ENCODE peak calls at places on chromosomes 13 and 19, in eight cellular contexts. W, X, R, H, K, M, E and J are unnamed samples.

GRCh38 chr13:79459906-79460305 is 21.0 kb upstream of the NDFIP2 start:
- DNase-seq in W (no peak), R (no peak), M (no peak), K (no peak), X (no peak), E (no peak), H (no peak), J (no peak)

GRCh38 chr13:24008679-24009078 is 111.4 kb upstream of the C1QTNF9B start:
- DNase-seq in M (peak), K (no peak), W (peak), R (no peak), X (no peak), H (no peak), E (no peak), J (no peak)

GRCh38 chr13:98941536-98941935 is 36.3 kb downstream of the DOCK9 start:
- DNase-seq in H (no peak), X (no peak), R (no peak), E (no peak), W (no peak), M (no peak), K (no peak), J (no peak)

GRCh38 chr13:44307844-44308243 is 65.8 kb upstream of the SERP2 start:
- DNase-seq in K (no peak), W (no peak), M (no peak), X (no peak), R (no peak), H (no peak), E (peak), J (no peak)

GRCh38 chr13:35225582-35225981 is 250.9 kb downstream of the MAB21L1 start:
- DNase-seq in X (no peak), R (no peak), M (no peak), K (no peak), H (no peak), W (no peak), E (no peak), J (no peak)

GRCh38 chr13:114107686-114108081 is 24.7 kb downstream of the RASA3 start:
- DNase-seq in X (no peak), R (no peak), M (peak), E (no peak), H (peak), K (peak), W (peak), J (peak)

GRCh38 chr13:30869491-30869890 is 36.6 kb upstream of the MEDAG start:
- DNase-seq in K (no peak), X (no peak), H (no peak), E (no peak), M (peak), W (peak), R (no peak), J (no peak)

GRCh38 chr19:10352764-10353671 is 13.6 kb upstream of the ICAM3 start:
- DNase-seq in W (peak), X (no peak), H (no peak), M (no peak), R (peak), K (no peak), E (no peak), J (no peak)

GRCh38 chr13:25136872-25137623 is 35.0 kb downstream of the AMER2 start:
- DNase-seq in R (no peak), W (no peak), E (no peak), H (no peak), X (no peak), K (no peak), M (no peak), J (no peak)

GRCh38 chr19:37977391-37977790 is 70.4 kb downstream of the SIPA1L3 start:
- DNase-seq in W (no peak), K (peak), H (no peak), M (no peak), R (no peak), E (no peak), X (no peak), J (no peak)

GRCh38 chr13:54337526-54337925 is 1308.9 kb downstream of the OLFM4 start:
- DNase-seq in M (no peak), H (no peak), R (no peak), E (no peak), X (no peak), K (no peak), W (no peak), J (no peak)

GRCh38 chr13:39417131-39417530 is 185.9 kb downstream of the LHFPL6 start:
- DNase-seq in E (peak), R (peak), M (peak), K (no peak), X (no peak), W (no peak), H (no peak), J (no peak)

GRCh38 chr13:61470801-61471200 is 55.2 kb upstream of the PCDH20 start:
- DNase-seq in R (no peak), X (no peak), W (no peak), K (no peak), M (no peak), H (no peak), E (no peak), J (no peak)

GRCh38 chr13:50531917-50532899 is 311.3 kb downstream of the DLEU7 start:
- DNase-seq in M (peak), R (no peak), E (peak), H (no peak), X (no peak), K (no peak), W (peak), J (no peak)

GRCh38 chr13:98877936-98878335 is 99.9 kb downstream of the DOCK9 start:
- DNase-seq in R (no peak), W (no peak), M (no peak), K (no peak), H (no peak), X (no peak), E (no peak), J (no peak)

GRCh38 chr13:113092776-113093579 is 12.6 kb upstream of the F7 start:
- DNase-seq in H (no peak), E (no peak), W (no peak), R (no peak), K (no peak), M (no peak), X (no peak), J (peak)

GRCh38 chr13:27918041-27918917 is 1.5 kb upstream of the PDX1 start:
- DNase-seq in X (no peak), E (no peak), R (no peak), H (no peak), K (no peak), M (no peak), W (no peak), J (no peak)

GRCh38 chr19:49686503-49687088 is 2.8 kb upstream of the ADM5 start:
- DNase-seq in W (no peak), M (no peak), X (no peak), E (no peak), R (no peak), K (no peak), H (no peak), J (no peak)

GRCh38 chr13:113458218-113459065 is 5.2 kb upstream of the ADPRHL1 start:
- DNase-seq in K (peak), R (no peak), W (peak), X (no peak), E (no peak), H (no peak), M (peak), J (no peak)

GRCh38 chr13:91031508-91031907 is 316.0 kb upstream of the MIR17HG start:
- DNase-seq in R (no peak), X (no peak), M (no peak), K (no peak), H (no peak), E (no peak), W (no peak), J (no peak)

GRCh38 chr19:5843295-5843927 is 3.9 kb upstream of the FUT6 start:
- DNase-seq in M (no peak), E (no peak), X (no peak), H (no peak), K (no peak), R (no peak), W (no peak), J (no peak)

GRCh38 chr13:113109151-113110047 is 3.8 kb downstream of the F7 start:
- DNase-seq in E (no peak), H (peak), X (no peak), R (no peak), K (peak), M (no peak), W (no peak), J (peak)

GRCh38 chr13:47794963-47795362 is 206.1 kb downstream of the SUCLA2 start:
- DNase-seq in R (no peak), X (no peak), E (peak), K (no peak), M (no peak), W (peak), H (no peak), J (no peak)

GRCh38 chr13:24865158-24865557 is 101.2 kb downstream of the RNF17 start:
- DNase-seq in H (no peak), K (no peak), X (no peak), M (peak), R (no peak), E (peak), W (peak), J (no peak)

GRCh38 chr13:101892296-101892695 is 439.8 kb downstream of the ITGBL1 start:
- DNase-seq in K (no peak), H (no peak), E (no peak), M (no peak), X (no peak), R (no peak), W (no peak), J (no peak)

GRCh38 chr13:100648354-100648753 is 26.2 kb downstream of the TMTC4 start:
- DNase-seq in R (no peak), H (no peak), W (no peak), M (no peak), K (no peak), E (no peak), X (no peak), J (no peak)

GRCh38 chr19:32363632-32364031 is 18.2 kb downstream of the ZNF507 start:
- DNase-seq in X (no peak), W (no peak), R (no peak), H (no peak), E (no peak), K (no peak), M (no peak), J (no peak)

GRCh38 chr19:5718579-5719273 is 1.2 kb downstream of the LONP1 start:
- DNase-seq in X (no peak), E (peak), M (peak), W (peak), R (no peak), K (no peak), H (no peak), J (no peak)

GRCh38 chr19:6263306-6264076 is 16.3 kb downstream of the MLLT1 start:
- DNase-seq in M (no peak), E (no peak), H (no peak), X (no peak), W (no peak), R (no peak), K (no peak), J (no peak)

GRCh38 chr19:38837656-38838121 is 6.1 kb upstream of the ECH1 start:
- DNase-seq in K (no peak), W (no peak), X (peak), E (no peak), H (no peak), R (no peak), M (no peak), J (no peak)

GRCh38 chr19:10872551-10873107 is 1.3 kb downstream of the CARM1 start:
- DNase-seq in M (no peak), X (no peak), W (no peak), K (no peak), H (no peak), E (peak), R (no peak), J (no peak)

GRCh38 chr13:51825165-51825592 is 19.8 kb downstream of the TMEM272 start:
- DNase-seq in R (no peak), M (no peak), H (no peak), W (peak), E (peak), K (no peak), X (no peak), J (no peak)

GRCh38 chr19:45553464-45553863 is 31.1 kb downstream of the OPA3 start:
- DNase-seq in W (no peak), X (peak), R (no peak), K (no peak), E (no peak), H (peak), M (no peak), J (no peak)

GRCh38 chr19:3196064-3196932 is 10.6 kb downstream of the NCLN start:
- DNase-seq in W (no peak), X (no peak), H (no peak), K (no peak), R (no peak), E (no peak), M (no peak), J (peak)
- TF ChIP-seq CTCF in W (no peak), X (no peak), H (no peak), K (no peak), R (no peak), E (no peak), M (no peak), J (no peak)

DNA sequence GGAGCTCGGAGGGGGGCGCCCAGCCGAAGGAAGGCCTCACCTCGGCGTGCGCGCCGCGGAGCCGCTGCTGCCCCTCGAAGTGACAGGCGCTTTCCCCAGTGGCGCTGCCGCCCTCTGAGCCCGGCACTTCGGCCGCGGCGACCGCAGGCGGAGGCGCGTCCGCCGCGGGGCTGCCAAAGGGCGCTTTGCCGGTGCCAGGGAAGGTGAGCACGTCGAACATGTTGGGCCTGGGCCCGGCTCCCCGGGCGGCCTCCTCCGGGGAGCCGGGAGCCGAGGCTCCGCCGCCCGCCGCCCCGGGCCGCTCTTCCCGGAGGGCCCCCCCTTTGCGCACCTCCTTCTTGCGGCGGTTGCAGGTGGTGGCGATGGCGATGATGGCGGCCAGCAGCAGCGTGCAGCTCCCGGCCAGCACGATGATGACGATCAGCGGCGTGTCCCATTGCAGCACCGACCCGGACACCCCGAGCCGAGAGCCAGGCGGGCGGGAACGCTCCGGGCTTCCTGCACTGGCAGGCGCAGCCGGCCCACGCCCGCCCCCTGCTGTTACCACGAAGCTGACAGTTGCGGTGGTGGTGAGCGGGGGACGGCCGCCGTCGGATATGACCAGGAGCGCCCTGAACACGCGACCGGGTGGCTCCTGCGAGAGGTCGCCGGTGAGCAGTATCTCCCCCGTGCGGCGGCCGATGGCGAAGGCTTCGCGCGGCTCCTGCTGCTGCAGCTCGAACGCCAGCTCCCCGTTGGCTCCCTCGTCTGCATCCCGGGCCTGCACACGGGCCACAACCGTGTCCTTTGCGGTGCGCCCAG is 2.5 kb downstream of the PCDH8 start:
- DNase-seq in E (no peak), M (peak), H (peak), W (no peak), R (peak), X (no peak), K (peak), J (no peak)
- TF ChIP-seq CTCF in E (no peak), M (peak), H (no peak), W (no peak), R (peak), X (peak), K (peak), J (peak)

DNA sequence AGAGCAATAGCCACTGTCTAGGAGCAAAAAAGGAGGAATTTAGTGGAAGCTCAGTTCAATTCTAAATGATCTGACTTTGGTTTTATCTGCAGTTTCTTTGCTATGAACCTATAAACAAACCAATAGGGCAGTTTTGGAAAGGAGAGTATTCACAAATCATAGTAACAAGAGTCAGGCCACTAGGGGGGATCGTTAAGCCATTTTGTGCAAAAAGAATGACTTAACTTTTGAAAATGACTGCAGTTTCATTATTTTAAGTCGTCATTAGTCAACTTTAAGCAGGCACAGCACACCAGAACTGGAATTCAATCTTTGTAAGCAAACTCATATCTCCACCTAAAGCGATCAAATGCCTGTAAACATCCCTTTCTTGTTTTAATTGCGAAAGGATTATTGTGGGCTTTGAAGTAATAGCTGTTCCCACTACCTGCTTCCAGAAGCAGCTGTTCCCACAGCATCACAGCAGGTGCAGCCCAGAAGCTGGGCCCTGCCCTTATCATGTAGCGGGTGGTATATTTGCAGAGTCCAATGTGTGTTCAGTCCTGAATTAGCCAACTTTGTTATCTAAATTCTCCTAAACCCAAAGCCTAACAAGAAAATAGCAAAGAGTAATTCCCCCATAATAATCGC is 51.5 kb downstream of the SOX21 start:
- DNase-seq in X (no peak), H (no peak), K (no peak), E (peak), W (peak), M (peak), R (peak), J (no peak)
- TF ChIP-seq CTCF in X (no peak), H (no peak), K (no peak), E (peak), W (peak), M (peak), R (peak), J (peak)

GRCh38 chr13:75537401-75538365 is at the start of gene COMMD6:
- DNase-seq in W (peak), R (peak), H (peak), M (peak), K (peak), E (peak), X (peak), J (no peak)
- TF ChIP-seq CTCF in W (no peak), R (peak), H (peak), M (peak), K (peak), E (no peak), X (peak), J (peak)

DNA sequence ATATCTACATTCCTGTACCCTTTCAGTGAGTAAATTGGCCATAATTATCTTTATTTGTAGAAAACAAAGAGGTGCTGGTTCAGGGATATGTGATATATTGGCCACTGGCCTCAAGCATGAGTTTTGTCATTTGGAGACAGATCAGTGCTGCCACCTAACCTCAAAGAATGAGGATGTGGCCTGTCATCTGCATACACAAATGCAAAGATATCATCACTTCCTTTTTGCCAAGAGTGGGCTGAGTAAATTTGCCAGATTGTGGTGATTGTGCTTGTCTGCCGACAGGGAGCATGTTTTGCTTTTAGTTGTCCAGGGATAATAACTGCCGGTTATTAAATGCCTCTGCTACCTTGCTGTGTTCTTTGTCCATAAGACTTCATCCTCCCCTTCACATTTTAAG is 44.2 kb downstream of the WASF3 start:
- DNase-seq in X (no peak), K (no peak), M (no peak), H (no peak), E (peak), R (no peak), W (peak), J (no peak)
- TF ChIP-seq CTCF in X (no peak), K (no peak), M (no peak), H (no peak), E (no peak), R (no peak), W (peak), J (no peak)

DNA sequence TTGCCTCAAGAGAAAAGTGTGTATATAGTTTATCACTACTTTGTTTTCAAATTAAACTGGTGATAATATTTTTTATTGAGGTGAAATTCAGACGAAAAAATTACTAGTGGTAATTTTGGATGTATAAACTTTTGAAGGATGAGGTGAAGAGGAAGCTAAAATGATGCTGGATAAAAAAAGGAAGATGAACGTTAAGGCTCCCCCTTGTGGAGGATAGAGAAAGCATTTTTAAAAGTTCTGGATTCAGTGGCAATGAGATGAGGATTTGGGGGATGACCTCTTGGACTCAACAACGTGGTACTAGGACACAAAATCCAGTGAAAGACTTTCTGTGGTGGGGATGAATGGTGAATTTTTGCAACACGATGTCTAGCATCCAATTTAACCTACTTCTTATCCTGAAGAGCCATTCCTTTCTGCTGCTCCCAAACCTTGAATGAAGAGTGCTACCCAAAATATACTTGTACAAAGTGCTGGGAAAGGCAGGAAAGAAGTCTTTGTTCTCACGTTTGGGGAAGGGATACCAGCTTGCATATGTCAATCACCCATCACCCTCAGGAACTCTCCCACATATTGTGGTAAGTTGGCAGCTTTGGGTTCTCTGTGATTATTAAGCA is 7.3 kb upstream of the SIGLEC5 start:
- DNase-seq in R (no peak), E (peak), W (peak), H (no peak), M (no peak), X (no peak), K (no peak), J (no peak)
- TF ChIP-seq CTCF in R (peak), E (peak), W (peak), H (peak), M (peak), X (no peak), K (peak), J (peak)

GRCh38 chr13:58059624-58060023 is 428.1 kb downstream of the PCDH17 start:
- DNase-seq in H (no peak), R (no peak), X (no peak), K (no peak), W (no peak), E (no peak), M (no peak), J (no peak)
- TF ChIP-seq CTCF in H (no peak), R (no peak), X (no peak), K (no peak), W (no peak), E (no peak), M (no peak), J (no peak)